ENCODE peak calls at places on chromosomes 2 and 18, in nine cellular contexts. P is colonic mucosa; D is endodermal cell; Z is heart right ventricle; Y is HCT116; S is CD8-positive, alpha-beta memory T cell; I is GM23338; L is adrenal gland; B is GM23248. G is an unnamed sample. For H3K4me1, the result is how much of the 10 kb centered on the place peaks cover.

GRCh38 chr18:59402432-59403090 is 43.5 kb upstream of the LMAN1 start:
- DNase-seq in L (peak), S (peak), Y (peak), I (peak), B (peak), Z (peak), P (peak), D (peak), G (peak)

GRCh38 chr2:220215785-220216184 is 588.4 kb downstream of the SLC4A3 start:
- DNase-seq in L (no peak), P (no peak), I (no peak), S (no peak), Y (no peak), Z (no peak), B (no peak), D (no peak), G (no peak)

GRCh38 chr2:8573234-8573941 is 108.5 kb upstream of the ID2 start:
- DNase-seq in Y (no peak), B (no peak), S (no peak), D (no peak), I (peak), L (peak), P (peak), Z (no peak), G (no peak)

GRCh38 chr2:67309281-67309680 is 87.9 kb upstream of the ETAA1 start:
- DNase-seq in D (no peak), Z (no peak), P (no peak), Y (no peak), I (no peak), L (no peak), B (peak), S (no peak), G (peak)

GRCh38 chr2:216855614-216856013 is 4.2 kb downstream of the TNP1 start:
- DNase-seq in D (no peak), S (no peak), P (no peak), Z (peak), Y (no peak), I (no peak), B (no peak), L (no peak), G (no peak)

GRCh38 chr18:14767474-14767873 is 19.5 kb downstream of the ANKRD30B start:
- DNase-seq in L (no peak), Y (no peak), I (no peak), P (no peak), B (no peak), S (no peak), Z (no peak), D (no peak), G (no peak)

GRCh38 chr18:43793910-43794309 is 516.6 kb upstream of the SYT4 start:
- DNase-seq in B (peak), I (no peak), L (no peak), Y (no peak), D (no peak), S (no peak), P (no peak), Z (no peak), G (no peak)

GRCh38 chr18:62827397-62827796 is 112.1 kb downstream of the PHLPP1 start:
- DNase-seq in D (no peak), B (no peak), S (no peak), P (no peak), I (no peak), Z (no peak), L (no peak), Y (no peak), G (no peak)

GRCh38 chr2:109433926-109434325 is 179.8 kb downstream of the SEPTIN10 start:
- DNase-seq in P (no peak), Z (no peak), I (no peak), L (no peak), S (no peak), D (peak), Y (no peak), B (no peak), G (no peak)

GRCh38 chr2:200408428-200409311 is 101.2 kb downstream of the KCTD18 start:
- DNase-seq in Y (peak), L (no peak), P (peak), B (peak), S (no peak), I (no peak), D (peak), Z (no peak), G (peak)

GRCh38 chr18:23924813-23925212 is 89.7 kb upstream of the TTC39C start:
- DNase-seq in P (no peak), Y (no peak), B (peak), D (no peak), I (no peak), Z (no peak), S (no peak), L (no peak), G (no peak)

GRCh38 chr2:48034295-48034694 is 128.0 kb upstream of the FBXO11 start:
- DNase-seq in D (no peak), P (no peak), Y (no peak), I (no peak), L (no peak), Z (no peak), S (no peak), B (no peak), G (no peak)

GRCh38 chr2:8752385-8752784 is 70.5 kb downstream of the ID2 start:
- DNase-seq in B (no peak), Y (no peak), D (no peak), P (no peak), Z (no peak), S (no peak), I (no peak), L (no peak), G (no peak)

GRCh38 chr2:73370348-73370747 is 15.3 kb upstream of the ALMS1 start:
- DNase-seq in B (no peak), L (no peak), S (no peak), Z (no peak), P (no peak), D (no peak), Y (no peak), I (no peak), G (no peak)

GRCh38 chr2:215363039-215363438 is 51.2 kb downstream of the ATIC start:
- DNase-seq in L (no peak), Y (no peak), I (no peak), Z (no peak), D (no peak), B (peak), S (no peak), P (no peak), G (no peak)

GRCh38 chr2:234603619-234604018 is 106.7 kb upstream of the ARL4C start:
- DNase-seq in L (no peak), Y (no peak), Z (no peak), B (peak), P (no peak), I (no peak), S (no peak), D (no peak), G (no peak)

GRCh38 chr18:48455555-48456478 is 46.6 kb upstream of the ZBTB7C start:
- DNase-seq in S (peak), P (peak), L (no peak), B (peak), D (no peak), Y (peak), Z (no peak), I (no peak), G (peak)

GRCh38 chr2:136327162-136327852 is 209.4 kb upstream of the CXCR4 start:
- DNase-seq in L (peak), Z (no peak), Y (no peak), D (peak), S (peak), B (peak), P (peak), I (no peak), G (peak)
- H3K4me3 ChIP-seq in L (no peak), Z (no peak), Y (no peak), D (peak), S (peak), B (no peak), P (no peak), I (no peak), G (no peak)

GRCh38 chr18:55579471-55579870 is 8.5 kb downstream of the TCF4 start:
- DNase-seq in Z (no peak), S (no peak), B (peak), L (no peak), D (no peak), Y (no peak), P (no peak), I (no peak), G (no peak)
- H3K4me1 ChIP-seq in Z (half or more), S (under half), B (under half), L (under half), D (under half), Y (under half), P (under half), I (under half), G (under half)

DNA sequence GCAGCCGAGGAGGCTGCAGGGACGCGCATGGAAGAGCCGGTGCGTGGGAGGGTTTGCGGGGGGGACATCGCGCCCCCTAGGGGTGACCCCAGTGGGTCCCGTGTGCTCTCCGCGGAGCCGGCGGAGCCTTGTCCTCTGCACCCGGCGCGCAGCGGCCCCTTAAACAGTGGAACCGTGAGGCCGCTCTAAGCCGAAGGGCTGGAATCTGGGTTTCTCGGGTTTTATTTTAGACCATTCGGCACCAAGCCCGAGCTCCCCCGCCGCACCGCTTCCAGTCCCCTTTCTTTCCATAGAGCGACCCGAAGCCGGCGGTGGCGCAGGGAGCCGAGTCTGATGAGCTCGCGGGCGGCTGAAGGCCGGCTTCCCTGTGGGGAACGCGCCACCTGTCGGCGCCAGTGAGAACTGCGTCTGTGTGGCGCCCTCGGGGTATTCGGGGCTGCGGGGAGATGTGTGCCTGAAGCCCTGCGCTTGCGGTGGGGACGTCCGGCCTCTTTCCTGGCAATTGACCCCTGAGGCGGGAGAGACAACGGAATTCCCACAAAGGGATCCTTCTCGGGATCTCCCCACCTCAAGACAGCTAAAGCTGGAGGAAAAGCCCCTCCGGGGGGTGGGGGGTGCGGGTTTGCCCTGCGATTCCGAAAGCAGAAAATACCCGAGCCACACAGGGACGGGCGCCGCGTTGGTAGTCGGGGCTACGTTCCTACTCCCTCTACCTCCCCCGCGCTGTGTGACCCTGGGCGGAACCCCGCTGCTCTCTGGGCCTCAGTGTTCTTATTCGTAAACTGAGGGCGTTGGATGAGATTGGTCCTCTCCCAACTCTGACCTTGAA is 8.2 kb upstream of the EN1 start:
- DNase-seq in P (peak), Y (peak), Z (peak), D (peak), I (peak), L (peak), S (peak), B (peak), G (peak)
- H3K4me3 ChIP-seq in P (peak), Y (peak), Z (no peak), D (peak), I (peak), L (peak), S (peak), B (peak), G (no peak)

GRCh38 chr2:98712145-98712544 is 18.8 kb downstream of the MGAT4A start:
- DNase-seq in S (no peak), Y (no peak), D (no peak), Z (no peak), P (no peak), L (no peak), B (no peak), I (no peak), G (no peak)
- H3K4me1 ChIP-seq in S (half or more), Y (under half), D (under half), Z (under half), P (under half), L (under half), B (under half), I (under half), G (under half)

DNA sequence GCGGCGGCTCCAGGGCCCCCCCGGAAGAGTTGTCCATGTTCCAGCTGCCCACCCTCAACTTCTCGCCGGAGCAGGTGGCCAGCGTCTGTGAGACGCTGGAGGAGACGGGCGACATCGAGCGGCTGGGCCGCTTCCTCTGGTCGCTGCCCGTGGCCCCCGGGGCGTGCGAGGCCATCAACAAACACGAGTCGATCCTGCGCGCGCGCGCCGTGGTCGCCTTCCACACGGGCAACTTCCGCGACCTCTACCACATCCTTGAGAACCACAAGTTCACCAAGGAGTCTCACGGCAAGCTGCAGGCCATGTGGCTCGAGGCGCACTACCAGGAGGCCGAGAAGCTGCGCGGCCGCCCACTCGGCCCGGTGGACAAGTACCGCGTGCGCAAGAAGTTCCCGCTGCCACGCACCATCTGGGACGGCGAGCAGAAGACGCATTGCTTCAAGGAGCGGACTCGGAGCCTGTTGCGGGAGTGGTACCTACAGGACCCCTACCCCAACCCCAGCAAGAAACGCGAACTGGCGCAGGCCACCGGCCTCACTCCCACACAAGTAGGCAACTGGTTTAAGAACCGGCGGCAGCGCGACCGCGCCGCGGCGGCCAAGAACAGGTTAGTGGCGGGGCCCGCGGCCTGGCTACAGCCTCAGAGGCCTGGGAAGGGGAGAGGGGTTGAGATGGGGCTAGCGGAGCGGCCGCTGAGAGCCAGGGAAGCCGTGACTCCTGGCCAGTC is 965 bp downstream of the SIX3 start:
- DNase-seq in P (no peak), S (no peak), Z (no peak), I (no peak), B (peak), Y (no peak), D (peak), L (no peak), G (no peak)
- H3K4me3 ChIP-seq in P (peak), S (no peak), Z (no peak), I (peak), B (peak), Y (no peak), D (peak), L (peak), G (peak)

DNA sequence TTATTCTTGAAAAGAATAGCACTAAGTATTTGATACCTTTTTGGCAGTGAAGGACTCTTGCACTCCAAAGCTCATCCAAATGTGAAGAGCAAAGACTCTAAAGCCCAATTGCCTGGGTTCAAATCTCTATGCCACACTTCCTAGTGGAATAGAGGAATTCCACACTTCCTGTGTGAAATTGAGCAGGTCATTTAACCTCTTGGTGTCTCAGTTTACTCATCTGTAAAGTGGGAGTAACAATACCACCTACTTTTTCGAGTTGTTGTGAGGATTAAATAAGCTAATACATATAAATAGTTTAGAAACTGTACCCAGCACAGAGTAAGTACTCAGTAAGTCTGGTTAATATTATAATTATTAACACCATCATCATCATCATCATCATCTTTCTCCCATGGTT is 72.6 kb downstream of the AP1S3 start:
- DNase-seq in Z (no peak), P (no peak), D (no peak), S (no peak), I (no peak), Y (no peak), B (no peak), L (no peak), G (no peak)
- H3K4me1 ChIP-seq in Z (under half), P (under half), D (under half), S (under half), I (under half), Y (under half), B (under half), L (under half), G (under half)

DNA sequence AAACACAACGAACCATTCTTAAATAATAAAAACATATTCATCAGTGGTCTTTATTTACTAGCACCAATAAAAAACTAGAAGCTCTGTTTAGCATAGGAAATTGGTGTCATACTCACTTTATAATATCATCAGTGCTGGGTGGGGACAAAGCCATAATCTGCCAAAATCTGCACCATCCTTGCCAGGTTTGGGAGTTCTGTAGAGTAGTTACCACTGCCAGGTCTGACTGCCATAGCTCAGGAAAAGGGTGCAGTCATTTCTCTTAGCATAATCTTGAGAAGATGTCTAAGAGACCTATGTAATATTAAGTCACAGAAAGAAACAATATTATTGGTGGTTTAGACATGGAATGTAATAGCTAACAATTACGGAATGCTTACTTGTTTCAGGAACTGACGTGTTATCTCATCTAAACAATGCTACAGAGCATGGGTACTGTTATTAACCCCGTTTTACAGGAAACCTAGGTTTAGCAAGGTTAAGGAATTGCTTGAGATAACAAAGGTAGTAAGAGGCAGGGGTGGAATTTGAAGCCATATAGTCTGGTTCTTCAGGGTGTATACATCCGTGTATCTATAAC is 1.6 kb upstream of the MARCHF7 start:
- DNase-seq in Z (no peak), L (no peak), S (no peak), B (peak), I (no peak), D (no peak), Y (no peak), P (no peak), G (peak)
- H3K4me3 ChIP-seq in Z (no peak), L (peak), S (no peak), B (peak), I (peak), D (peak), Y (no peak), P (no peak), G (no peak)

G was measured in small intestine.